ENCODE peak calls at places on chromosome 10, in five cellular contexts. N is spleen, R is coronary artery, B is endothelial cell, I is progenitor cell of endocrine pancreas. G is an unnamed sample.

GRCh38 chr10:4865945-4866661 is 40.1 kb downstream of the AKR1E2 start:
- DNase-seq in I (no peak), R (no peak), N (no peak), B (no peak), G (no peak)

GRCh38 chr10:43026039-43026973 is 50.6 kb upstream of the RET start:
- DNase-seq in B (no peak), R (no peak), N (peak), I (peak), G (no peak)

GRCh38 chr10:26931223-26931622 is 70.5 kb upstream of the ABI1 start:
- DNase-seq in I (no peak), N (peak), R (no peak), B (peak), G (peak)

GRCh38 chr10:30694492-30695228 is 65.1 kb upstream of the LYZL2 start:
- DNase-seq in R (no peak), I (no peak), B (no peak), N (no peak), G (no peak)

GRCh38 chr10:35565602-35566061 is 39.5 kb upstream of the GJD4 start:
- DNase-seq in R (no peak), B (no peak), I (no peak), N (no peak), G (no peak)

GRCh38 chr10:71963351-71963755 is 842 bp upstream of the CHST3 start:
- DNase-seq in N (no peak), B (no peak), R (peak), I (no peak), G (no peak)

GRCh38 chr10:127441350-127442219 is 107.5 kb upstream of the NPS start:
- DNase-seq in R (no peak), I (no peak), B (no peak), N (peak), G (no peak)

GRCh38 chr10:103053659-103054581 is 135.8 kb downstream of the CNNM2 start:
- DNase-seq in I (peak), N (peak), B (peak), R (peak), G (peak)

GRCh38 chr10:77889277-77889903 is 37.2 kb downstream of the DLG5 start:
- DNase-seq in I (peak), R (no peak), B (no peak), N (no peak), G (no peak)

GRCh38 chr10:24208661-24209420 is at the start of gene KIAA1217:
- DNase-seq in I (peak), R (no peak), N (peak), B (peak), G (peak)

GRCh38 chr10:120948889-120949382 is 97.8 kb downstream of the WDR11 start:
- DNase-seq in N (peak), I (peak), R (no peak), B (peak), G (peak)

GRCh38 chr10:132377326-132377725 is 19.7 kb upstream of the PWWP2B start:
- DNase-seq in R (no peak), N (peak), B (no peak), I (no peak), G (no peak)

GRCh38 chr10:105974803-105975456 is 1189.6 kb downstream of the SORCS1 start:
- DNase-seq in N (no peak), B (peak), R (no peak), I (no peak), G (no peak)

GRCh38 chr10:12214763-12215218 is 18.8 kb downstream of the CDC123 start:
- DNase-seq in R (no peak), N (no peak), B (peak), I (no peak), G (peak)

GRCh38 chr10:123150229-123150985 is 2.5 kb downstream of the HMX2 start:
- DNase-seq in N (no peak), B (no peak), R (no peak), I (no peak), G (peak)

GRCh38 chr10:2782265-2782664 is 285.1 kb upstream of the PFKP start:
- DNase-seq in B (no peak), I (no peak), R (no peak), N (no peak), G (no peak)

GRCh38 chr10:2790437-2790836 is 276.9 kb upstream of the PFKP start:
- DNase-seq in I (no peak), N (no peak), R (no peak), B (no peak), G (no peak)

DNA sequence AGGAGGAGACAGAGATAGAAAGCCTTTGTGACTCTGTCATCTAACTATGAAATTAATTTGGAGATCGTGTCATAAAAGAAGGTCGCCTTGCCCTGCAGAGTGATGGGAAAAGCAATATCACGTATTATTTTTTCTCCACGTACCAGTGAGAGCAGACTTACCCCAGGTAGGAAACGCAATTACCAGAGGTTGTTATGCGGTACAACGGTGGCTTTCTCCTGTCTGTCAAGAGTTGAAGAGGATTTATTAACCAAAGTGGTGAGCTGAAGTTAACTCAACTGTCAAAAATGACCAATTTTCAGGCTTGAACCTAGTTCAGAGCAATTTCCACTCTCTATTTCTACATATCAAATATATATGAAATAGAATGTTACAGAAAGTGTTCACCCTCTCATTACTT is 282.6 kb upstream of the PFKP start:
- DNase-seq in B (no peak), I (no peak), N (no peak), R (no peak), G (no peak)
- TF ChIP-seq CTCF in B (no peak), I (no peak), N (no peak), R (no peak), G (no peak)

GRCh38 chr10:46293832-46294640 is 7.2 kb downstream of the ANTXRL start:
- DNase-seq in R (no peak), N (peak), I (no peak), B (peak), G (no peak)
- TF ChIP-seq CTCF in R (no peak), N (no peak), I (no peak), B (no peak), G (no peak)

GRCh38 chr10:13758302-13758701 is 171.5 kb downstream of the PRPF18 start:
- DNase-seq in R (no peak), N (no peak), B (peak), I (no peak), G (no peak)
- TF ChIP-seq CTCF in R (no peak), N (no peak), B (no peak), I (no peak), G (no peak)

DNA sequence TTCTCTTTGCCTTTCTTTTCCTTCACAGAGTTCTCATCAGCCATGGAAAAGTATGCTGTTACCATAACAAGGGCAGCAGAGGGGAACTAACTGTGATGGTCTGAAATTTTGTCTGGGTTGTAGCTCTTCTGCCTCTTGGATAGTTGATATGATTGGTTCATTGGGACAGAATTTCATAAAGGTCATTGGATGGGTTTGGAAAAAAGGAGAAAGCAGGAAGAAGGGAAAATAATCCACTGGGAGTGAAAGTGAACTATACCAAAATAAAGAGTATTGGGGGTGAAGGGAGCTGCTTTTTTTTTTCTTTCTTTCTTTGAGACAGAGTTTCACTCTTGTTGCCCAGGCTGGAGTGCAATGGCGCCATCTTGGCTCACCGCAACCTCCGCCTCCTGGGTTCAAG is 5.8 kb downstream of the EIF4EBP2 start:
- DNase-seq in I (no peak), N (no peak), B (no peak), R (no peak), G (no peak)
- TF ChIP-seq CTCF in I (no peak), N (no peak), B (no peak), R (no peak), G (no peak)

DNA sequence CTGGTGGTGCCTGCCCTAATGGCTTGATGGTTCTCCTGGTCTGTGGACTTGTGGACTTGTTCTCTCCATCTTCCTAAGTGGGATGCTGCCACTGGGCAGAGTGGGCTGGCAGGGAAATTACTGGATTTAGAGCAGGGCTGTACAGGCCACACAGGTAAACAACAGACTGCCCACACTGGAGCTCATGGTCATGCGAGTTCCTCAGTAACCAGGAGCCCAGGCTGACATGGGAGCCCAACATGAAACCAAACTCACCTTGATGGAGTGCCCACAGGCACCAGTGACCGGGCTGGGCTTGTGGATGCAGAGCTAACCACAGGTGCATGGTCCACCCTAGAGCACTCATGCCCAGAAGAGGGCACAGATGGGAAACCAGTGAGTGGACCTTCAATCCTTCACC is 116.7 kb downstream of the SLIT1 start:
- DNase-seq in R (no peak), B (no peak), N (peak), I (no peak), G (no peak)
- TF ChIP-seq CTCF in R (no peak), B (no peak), N (no peak), I (no peak), G (no peak)

DNA sequence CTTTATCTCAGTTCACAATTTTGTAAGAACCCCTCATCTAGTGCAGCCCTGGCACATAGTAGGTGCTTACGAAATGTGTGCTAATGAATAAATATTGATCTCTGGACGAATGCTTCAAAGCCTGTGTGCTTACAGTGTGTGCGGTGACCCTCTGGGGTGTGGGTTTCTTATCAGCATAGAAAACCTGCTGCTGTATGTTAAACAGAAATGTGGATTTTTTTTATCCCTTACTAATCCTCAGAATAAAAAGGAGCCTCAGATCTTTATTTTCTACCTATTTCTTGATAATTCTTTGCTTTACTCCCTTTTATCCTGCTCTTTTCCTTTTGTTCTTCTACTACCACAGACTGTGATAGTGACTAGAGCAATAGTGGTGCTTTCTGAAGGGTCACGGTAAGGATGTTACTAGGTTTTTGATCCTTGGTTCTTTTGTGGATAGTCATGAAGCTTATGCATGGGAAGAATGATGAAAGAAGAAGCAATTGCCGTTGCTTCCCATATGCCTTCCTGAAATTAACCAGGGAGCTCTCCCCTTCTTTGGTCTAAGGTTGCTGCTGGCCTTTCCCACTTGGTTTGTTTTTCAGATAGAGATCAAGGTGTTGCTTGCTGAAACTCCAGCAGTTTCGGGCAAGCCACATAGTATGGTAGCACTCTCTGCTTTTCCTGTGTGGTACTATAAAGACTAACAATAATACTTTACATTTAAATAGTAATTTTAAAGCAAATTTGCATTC is 44.7 kb downstream of the SPAG6 start:
- DNase-seq in R (no peak), N (no peak), B (no peak), I (no peak), G (no peak)
- TF ChIP-seq CTCF in R (no peak), N (no peak), B (no peak), I (no peak), G (no peak)